ENCODE peak calls at places on chromosomes 2 and 18, in four cellular contexts. U is bronchial epithelial cell, M is ovary, E is astrocyte. S is an unnamed sample.

GRCh38 chr18:10197097-10197496 is 257.3 kb upstream of the APCDD1 start:
- DNase-seq in U (peak), M (peak), E (no peak), S (no peak)

GRCh38 chr18:10190564-10190963 is 263.9 kb upstream of the APCDD1 start:
- DNase-seq in U (no peak), M (no peak), E (peak), S (no peak)

GRCh38 chr2:218039171-218039570 is 29.9 kb upstream of the RUFY4 start:
- DNase-seq in U (peak), M (no peak), E (peak), S (no peak)

GRCh38 chr2:190948671-190949070 is 65.3 kb downstream of the STAT1 start:
- DNase-seq in U (peak), M (no peak), E (peak), S (no peak)

GRCh38 chr2:164257794-164258193 is 363.5 kb downstream of the GRB14 start:
- DNase-seq in U (no peak), M (no peak), E (peak), S (no peak)

GRCh38 chr2:176830362-176830761 is 382.2 kb upstream of the HNRNPA3 start:
- DNase-seq in U (no peak), M (no peak), E (no peak), S (no peak)

GRCh38 chr2:126586321-126586720 is 69.6 kb upstream of the GYPC start:
- DNase-seq in U (no peak), M (no peak), E (no peak), S (no peak)

GRCh38 chr2:109703076-109703475 is 88.9 kb downstream of the SOWAHC start:
- DNase-seq in U (peak), M (no peak), E (peak), S (no peak)

GRCh38 chr18:6885992-6886823 is 156.7 kb downstream of the ARHGAP28 start:
- DNase-seq in U (peak), M (no peak), E (peak), S (no peak)

GRCh38 chr2:26942543-26943295 is 27.7 kb upstream of the MAPRE3 start:
- DNase-seq in U (peak), M (peak), E (peak), S (peak)

GRCh38 chr2:106075038-106075437 is 119.1 kb downstream of the UXS1 start:
- DNase-seq in U (no peak), M (no peak), E (no peak), S (no peak)

GRCh38 chr2:43005211-43005974 is 213.0 kb upstream of the HAAO start:
- DNase-seq in U (no peak), M (peak), E (no peak), S (no peak)

GRCh38 chr2:195660265-195660890 is 3.4 kb downstream of the SLC39A10 start:
- DNase-seq in U (peak), M (no peak), E (peak), S (no peak)

GRCh38 chr2:184599875-184600227 is 1.5 kb downstream of the ZNF804A start:
- DNase-seq in U (no peak), M (no peak), E (peak), S (no peak)

GRCh38 chr2:216742411-216742810 is 47.1 kb upstream of the IGFBP5 start:
- DNase-seq in U (no peak), M (no peak), E (no peak), S (no peak)

GRCh38 chr2:33602216-33602830 is 3.2 kb upstream of the FAM98A start:
- DNase-seq in U (no peak), M (no peak), E (peak), S (no peak)

GRCh38 chr2:113770929-113771328 is 14.5 kb upstream of the SLC35F5 start:
- DNase-seq in U (no peak), M (no peak), E (no peak), S (no peak)

GRCh38 chr2:144406111-144406788 is 113.7 kb downstream of the ZEB2 start:
- DNase-seq in U (no peak), M (no peak), E (no peak), S (no peak)

GRCh38 chr2:26577442-26578433 is 63.4 kb downstream of the CIB4 start:
- DNase-seq in U (peak), M (peak), E (peak), S (peak)

GRCh38 chr18:28181616-28182015 is 4.7 kb upstream of the CDH2 start:
- DNase-seq in U (no peak), M (no peak), E (no peak), S (no peak)

GRCh38 chr2:75605770-75606535 is 40.6 kb upstream of the MRPL19 start:
- DNase-seq in U (peak), M (no peak), E (peak), S (no peak)

GRCh38 chr2:170235860-170236638 is 58.1 kb downstream of the MYO3B start:
- DNase-seq in U (peak), M (no peak), E (peak), S (no peak)

GRCh38 chr18:25289040-25289631 is 62.8 kb downstream of the ZNF521 start:
- DNase-seq in U (peak), M (no peak), E (peak), S (no peak)

GRCh38 chr2:37829202-37829601 is 95.9 kb upstream of the RMDN2 start:
- DNase-seq in U (peak), M (peak), E (peak), S (no peak)

GRCh38 chr2:24883946-24884345 is 36.1 kb downstream of the ADCY3 start:
- DNase-seq in U (no peak), M (no peak), E (no peak), S (no peak)

GRCh38 chr2:229641676-229642075 is 72.7 kb downstream of the DNER start:
- DNase-seq in U (no peak), M (no peak), E (no peak), S (no peak)

GRCh38 chr2:120552800-120553471 is 182.7 kb upstream of the GLI2 start:
- DNase-seq in U (peak), M (peak), E (peak), S (no peak)

GRCh38 chr2:131475831-131476230 is at the start of gene TUBA3D:
- DNase-seq in U (no peak), M (no peak), E (no peak), S (no peak)

GRCh38 chr2:150596071-150596470 is 108.6 kb upstream of the RND3 start:
- DNase-seq in U (no peak), M (no peak), E (peak), S (no peak)

GRCh38 chr2:231900486-231900942 is 25.7 kb downstream of the NPPC start:
- DNase-seq in U (peak), M (peak), E (peak), S (peak)

GRCh38 chr18:54387631-54388030 is 29.9 kb downstream of the C18orf54 start:
- DNase-seq in U (peak), M (no peak), E (no peak), S (no peak)

GRCh38 chr2:238305092-238305862 is 15.0 kb upstream of the TRAF3IP1 start:
- DNase-seq in U (peak), M (no peak), E (no peak), S (no peak)
- TF ChIP-seq CTCF in U (peak), M (no peak), E (no peak), S (no peak)

GRCh38 chr2:9333591-9334171 is 89.6 kb downstream of the ITGB1BP1 start:
- DNase-seq in U (peak), M (peak), E (peak), S (no peak)
- TF ChIP-seq CTCF in U (peak), M (peak), E (peak), S (no peak)

GRCh38 chr2:162143969-162144368 is 8.1 kb downstream of the GCG start:
- DNase-seq in U (no peak), M (no peak), E (no peak), S (no peak)
- TF ChIP-seq CTCF in U (no peak), M (no peak), E (no peak), S (no peak)

DNA sequence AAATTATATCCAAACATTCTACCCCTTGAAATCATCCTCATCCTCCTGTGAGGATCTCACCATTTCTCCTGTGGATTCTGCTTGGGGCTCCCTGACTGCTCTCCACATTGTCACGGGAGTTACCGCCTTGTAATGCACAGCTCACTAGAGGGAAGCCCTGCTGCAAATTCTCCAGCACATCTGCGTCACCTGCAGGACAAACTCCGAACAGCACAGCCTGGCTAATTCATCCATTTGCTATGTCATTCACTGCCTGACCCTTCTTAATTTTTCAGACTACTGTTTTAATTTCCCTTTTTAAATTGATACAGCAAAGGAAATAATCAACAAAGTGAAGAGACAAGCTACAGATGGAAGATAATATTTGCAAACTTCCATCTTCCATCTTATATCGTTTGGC is 627.4 kb downstream of the FBXO15 start:
- DNase-seq in U (no peak), M (no peak), E (no peak), S (no peak)
- TF ChIP-seq CTCF in U (no peak), M (no peak), E (no peak), S (no peak)

GRCh38 chr2:149040451-149040850 is 2.0 kb downstream of the LYPD6B start:
- DNase-seq in U (no peak), M (no peak), E (no peak), S (no peak)
- TF ChIP-seq CTCF in U (peak), M (no peak), E (peak), S (no peak)

S was measured in activated B cell treated with CpG ODN at 0.5 μM for 24 hours.